ENCODE peak calls at places on chromosome 1, in five cellular contexts. H is psoas muscle, Z is cardiac fibroblast, S is ovary, D is astrocyte of the cerebellum. A is an unnamed sample.

GRCh38 chr1:187129132-187129531 is 300.4 kb downstream of the PLA2G4A start:
- DNase-seq in D (no peak), H (no peak), S (no peak), Z (no peak), A (no peak)

GRCh38 chr1:90835661-90836344 is 118.7 kb upstream of the BARHL2 start:
- DNase-seq in S (peak; percentile 46), D (no peak), H (peak; percentile 60), Z (no peak), A (no peak)

GRCh38 chr1:36207339-36207738 is 16.9 kb upstream of the THRAP3 start:
- DNase-seq in H (peak; percentile 74), S (no peak), Z (peak; percentile 49), D (peak; percentile 88), A (peak; percentile 87)

GRCh38 chr1:4010284-4010683 is 110.2 kb upstream of the C1orf174 start:
- DNase-seq in D (no peak), Z (no peak), S (no peak), H (no peak), A (no peak)

GRCh38 chr1:184242507-184242943 is 144.3 kb upstream of the C1orf21 start:
- DNase-seq in D (no peak), Z (peak; percentile 44), S (no peak), H (no peak), A (no peak)

GRCh38 chr1:244665771-244666217 is 12.9 kb downstream of the DESI2 start:
- DNase-seq in D (no peak), Z (peak; percentile 27), S (no peak), H (no peak), A (no peak)

GRCh38 chr1:71494163-71494562 is 413.3 kb upstream of the ZRANB2 start:
- DNase-seq in S (no peak), H (no peak), Z (peak; percentile 44), D (no peak), A (no peak)

GRCh38 chr1:6918286-6918907 is 133.1 kb downstream of the CAMTA1 start:
- DNase-seq in H (no peak), Z (no peak), S (no peak), D (no peak), A (no peak)

GRCh38 chr1:64864018-64864945 is 102.1 kb downstream of the JAK1 start:
- DNase-seq in Z (peak; percentile 50), S (no peak), H (peak; percentile 81), D (no peak), A (peak; percentile 84)

GRCh38 chr1:87682565-87682964 is 353.9 kb downstream of the LMO4 start:
- DNase-seq in Z (no peak), S (no peak), H (no peak), D (no peak), A (no peak)

GRCh38 chr1:1988061-1988945 is 15.3 kb downstream of the CFAP74 start:
- DNase-seq in S (no peak), D (no peak), Z (no peak), H (no peak), A (no peak)

GRCh38 chr1:215891266-215891665 is 324.2 kb downstream of the KCTD3 start:
- DNase-seq in Z (no peak), H (no peak), D (no peak), S (no peak), A (no peak)

GRCh38 chr1:39043513-39043912 is 17.4 kb downstream of the NDUFS5 start:
- DNase-seq in H (no peak), S (no peak), Z (no peak), D (no peak), A (no peak)

GRCh38 chr1:33657833-33658232 is 185.4 kb downstream of the ZSCAN20 start:
- DNase-seq in H (no peak), Z (no peak), S (no peak), D (no peak), A (no peak)

GRCh38 chr1:177848577-177848976 is 121.3 kb downstream of the SEC16B start:
- DNase-seq in H (no peak), S (no peak), Z (peak; percentile 41), D (no peak), A (no peak)

GRCh38 chr1:64093941-64094340 is 109.5 kb upstream of the UBE2U start:
- DNase-seq in S (no peak), Z (peak; percentile 71), H (no peak), D (no peak), A (no peak)

GRCh38 chr1:245155186-245156040 is 628 bp downstream of the KIF26B start:
- DNase-seq in D (no peak), Z (no peak), S (no peak), H (no peak), A (no peak)

DNA sequence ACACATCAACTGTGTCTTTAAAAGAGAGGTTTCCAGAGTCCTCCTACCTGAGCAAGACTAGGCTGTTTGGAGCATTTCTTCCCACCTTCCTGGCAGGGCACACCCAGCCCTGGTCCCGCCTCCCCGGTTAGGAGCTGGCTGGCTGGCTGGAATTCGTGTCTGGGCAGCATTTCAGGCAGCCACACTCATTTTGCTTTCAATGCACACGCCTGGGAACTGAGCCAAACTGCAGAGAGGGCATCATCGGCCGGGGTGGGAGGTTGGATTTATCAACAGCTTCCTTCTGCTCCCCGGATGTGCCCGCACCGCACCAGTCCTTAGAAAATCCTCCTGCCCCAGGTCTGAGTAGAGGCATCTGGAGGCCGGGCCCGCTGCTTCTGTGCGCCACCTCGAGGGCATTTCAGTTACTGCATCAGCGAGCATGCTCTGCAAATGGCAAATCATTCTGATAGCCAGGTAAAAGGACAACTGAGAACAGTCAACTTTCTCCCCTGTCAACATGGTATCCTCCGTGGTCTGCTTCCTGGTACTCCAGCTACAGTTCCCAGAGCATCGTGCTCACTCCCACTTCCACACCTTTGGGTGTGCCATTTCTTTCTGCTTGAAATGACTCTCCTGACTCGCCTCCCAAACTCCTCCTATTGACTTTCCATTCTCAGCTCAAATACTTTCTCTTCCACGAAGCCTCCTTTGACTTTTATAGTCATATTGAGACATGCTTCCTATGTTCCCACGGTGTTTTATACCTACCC is 20.6 kb downstream of the TCEA3 start:
- DNase-seq in Z (peak; percentile 95), S (peak; percentile 93), D (peak; percentile 86), H (peak; percentile 92), A (peak; percentile 58)
- TF ChIP-seq CTCF in Z (peak; percentile 97), S (peak; percentile 93), D (peak; percentile 95), H (peak; percentile 93), A (peak; percentile 74)

DNA sequence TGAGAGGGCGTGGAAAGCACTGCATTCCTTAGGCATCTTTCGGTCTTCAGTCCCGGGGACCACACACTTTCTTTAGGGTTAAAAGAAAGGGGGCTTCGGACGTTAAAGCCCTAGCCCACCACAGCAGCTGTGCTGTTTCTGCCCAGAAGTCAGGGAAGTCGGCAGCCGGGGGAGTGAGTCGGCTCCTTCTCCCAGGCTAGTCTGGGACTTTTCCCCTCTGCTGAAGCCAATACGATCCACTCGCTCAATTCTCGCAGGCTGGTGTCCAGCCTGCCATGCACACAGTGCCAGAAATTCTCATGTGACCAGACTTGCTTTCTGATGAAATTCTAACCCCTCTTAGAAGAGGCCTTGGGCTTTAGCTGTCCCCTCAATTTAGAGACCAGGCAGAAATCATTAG is 67.7 kb downstream of the BCAR3 start:
- DNase-seq in Z (peak; percentile 66), H (no peak), S (peak; percentile 71), D (no peak), A (no peak)
- H3K4me3 ChIP-seq in Z (peak overlapping the region; percentile 30), H (peak overlapping the region; percentile 76), S (peak overlapping the region; percentile 18), D (peak overlapping the region; percentile 6), A (no peak overlapping the region)

GRCh38 chr1:77987942-77988341 is 9.1 kb upstream of the FUBP1 start:
- DNase-seq in D (no peak), S (no peak), Z (no peak), H (no peak), A (no peak)
- TF ChIP-seq CTCF in D (no peak), S (no peak), Z (no peak), H (no peak), A (no peak)

GRCh38 chr1:13889495-13889894 is 189.5 kb downstream of the PRDM2 start:
- DNase-seq in D (no peak), H (no peak), Z (no peak), S (no peak), A (no peak)

GRCh38 chr1:13893456-13893855 is 193.5 kb downstream of the PRDM2 start:
- DNase-seq in S (no peak), Z (no peak), D (no peak), H (no peak), A (no peak)

GRCh38 chr1:13892141-13892670 is 192.2 kb downstream of the PRDM2 start:
- DNase-seq in H (no peak), Z (no peak), D (no peak), S (no peak), A (no peak)

GRCh38 chr1:13890766-13891165 is 190.8 kb downstream of the PRDM2 start:
- DNase-seq in S (no peak), H (no peak), D (no peak), Z (no peak), A (no peak)

DNA sequence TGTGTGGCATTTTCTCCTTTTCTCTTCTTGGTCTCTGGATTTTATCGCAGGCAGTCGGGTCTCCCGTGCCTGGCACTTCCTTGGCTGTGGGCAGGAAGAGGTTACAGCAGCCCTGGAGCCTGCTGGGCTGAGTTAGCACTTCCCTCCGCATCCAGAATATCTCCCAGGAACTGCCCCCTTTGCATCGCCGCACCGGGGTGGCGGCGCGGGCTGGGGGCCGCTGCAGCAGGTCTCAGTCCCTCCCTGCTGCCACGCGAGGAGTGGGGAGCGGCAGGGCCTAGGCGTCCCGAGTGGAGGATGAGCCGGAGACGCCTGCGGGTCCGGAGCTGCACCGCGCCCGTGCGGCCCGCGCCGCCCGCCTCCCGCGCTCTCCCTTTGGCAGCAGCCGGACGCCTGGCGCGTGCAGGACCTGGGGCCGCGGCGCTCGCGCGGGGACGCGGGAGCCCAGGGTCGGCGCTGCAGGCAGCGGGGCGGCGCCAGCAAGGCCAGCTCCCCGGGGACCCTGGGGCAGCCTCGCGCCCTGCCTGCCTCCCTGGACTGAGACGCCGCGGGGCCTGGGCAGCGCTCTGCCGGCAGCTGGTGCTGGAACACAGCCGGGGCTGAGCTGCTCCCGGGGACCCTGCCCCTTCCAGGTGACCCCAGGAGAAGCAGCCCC is 192.8 kb downstream of the PRDM2 start:
- DNase-seq in Z (no peak), H (no peak), D (no peak), S (peak; percentile 65), A (no peak)
- H3K4me3 ChIP-seq in Z (peak overlapping the region; percentile 40), H (peak overlapping the region; percentile 57), D (peak overlapping the region; percentile 19), S (peak overlapping the region; percentile 29), A (peak overlapping the region; percentile 49)

GRCh38 chr1:248686815-248687214 is 15.8 kb downstream of the OR14I1 start:
- DNase-seq in H (no peak), D (no peak), S (no peak), Z (no peak), A (peak; percentile 31)
- TF ChIP-seq CTCF in H (no peak), D (no peak), S (no peak), Z (no peak), A (peak; percentile 74)

DNA sequence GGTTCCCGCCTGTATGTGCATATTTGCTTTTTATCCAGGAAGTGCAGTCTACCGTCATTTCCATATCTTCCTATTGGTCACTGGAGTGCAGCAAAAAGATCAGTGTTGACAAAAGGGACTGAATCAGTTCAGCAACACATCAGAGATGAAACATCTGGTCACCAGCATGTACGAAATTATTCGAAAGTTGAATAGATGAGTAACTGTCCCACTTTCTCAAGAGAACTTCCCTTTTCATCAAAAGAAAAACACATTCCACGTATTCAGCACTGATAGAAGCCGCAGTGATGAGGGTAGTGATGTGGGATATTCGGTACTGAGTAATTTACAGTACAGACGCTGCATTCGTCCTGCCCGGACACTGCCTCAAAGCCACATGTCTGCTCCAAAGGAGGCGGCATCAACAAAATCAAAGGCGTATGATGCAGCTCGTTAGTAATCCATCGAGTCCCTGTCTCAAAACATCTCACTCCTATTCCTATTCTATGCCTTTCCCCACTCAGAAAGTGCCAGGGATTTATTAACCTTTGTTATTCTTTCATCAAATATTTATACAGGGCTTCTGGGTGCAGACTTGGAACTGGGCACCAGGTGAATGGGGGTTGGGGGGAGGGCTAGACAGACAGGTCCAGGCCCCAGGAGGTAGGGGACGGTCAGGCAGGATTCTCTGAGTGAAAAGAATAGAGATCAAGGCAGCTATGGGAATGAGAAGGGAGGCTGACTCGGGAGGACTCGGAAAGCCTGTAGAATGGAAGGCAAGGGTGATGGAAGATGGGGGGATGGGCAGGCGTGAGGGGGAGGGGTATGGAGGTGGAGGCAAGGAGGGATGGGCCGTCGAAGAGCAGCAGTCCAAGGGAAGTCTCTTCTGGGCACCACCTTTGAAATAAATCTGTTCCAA is 79.5 kb upstream of the SLC45A1 start:
- DNase-seq in D (peak; percentile 49), S (peak; percentile 46), Z (peak; percentile 99), H (peak; percentile 27), A (no peak)
- H3K4me3 ChIP-seq in D (no peak overlapping the region), S (no peak overlapping the region), Z (no peak overlapping the region), H (no peak overlapping the region), A (no peak overlapping the region)